ENCODE peak calls at places on chromosomes 3 and 15, in six cellular contexts. J is psoas muscle; Z is A549; R is CD8-positive, alpha-beta T cell; C is HCT116; M is heart left ventricle. S is an unnamed sample.
A peak's percentile ranks its signal among the peaks of the same experiment; 100 is the strongest.

GRCh38 chr3:53585042-53585441 is 90.6 kb downstream of the CACNA1D start:
- DNase-seq in J (no peak), Z (no peak), R (no peak), C (no peak), M (no peak), S (no peak)

GRCh38 chr3:8663177-8664061 is 18.8 kb upstream of the SSUH2 start:
- DNase-seq in J (peak; percentile 57), Z (peak; percentile 79), R (no peak), C (peak; percentile 71), M (peak; percentile 50), S (peak; percentile 7)

GRCh38 chr3:177146646-177147045 is 50.6 kb downstream of the TBL1XR1 start:
- DNase-seq in J (no peak), Z (no peak), R (no peak), C (no peak), M (no peak), S (no peak)

GRCh38 chr15:80484312-80484981 is 80.3 kb downstream of the ARNT2 start:
- DNase-seq in J (no peak), Z (no peak), R (no peak), C (no peak), M (no peak), S (no peak)

GRCh38 chr3:105974381-105974780 is 105.6 kb upstream of the CBLB start:
- DNase-seq in J (no peak), Z (no peak), R (no peak), C (no peak), M (no peak), S (no peak)

GRCh38 chr3:44482721-44483120 is 5.3 kb upstream of the ZNF445 start:
- DNase-seq in J (no peak), Z (no peak), R (no peak), C (no peak), M (no peak), S (no peak)

GRCh38 chr15:89836255-89837133 is 21.8 kb upstream of the ANPEP start:
- DNase-seq in J (no peak), Z (no peak), R (no peak), C (no peak), M (no peak), S (no peak)

GRCh38 chr3:76673171-76673570 is 366.7 kb upstream of the ROBO2 start:
- DNase-seq in J (no peak), Z (no peak), R (no peak), C (no peak), M (no peak), S (no peak)

GRCh38 chr3:83738202-83738601 is 1220.6 kb upstream of the CADM2 start:
- DNase-seq in J (no peak), Z (no peak), R (no peak), C (no peak), M (no peak), S (no peak)

GRCh38 chr3:85737846-85738245 is 779.1 kb downstream of the CADM2 start:
- DNase-seq in J (no peak), Z (peak; percentile 27), R (no peak), C (no peak), M (no peak), S (no peak)

GRCh38 chr3:51384145-51384729 is 854 bp upstream of the MANF start:
- DNase-seq in J (no peak), Z (no peak), R (no peak), C (no peak), M (peak; percentile 45), S (no peak)

GRCh38 chr3:131396170-131396569 is 14.6 kb downstream of the NUDT16 start:
- DNase-seq in J (peak; percentile 68), Z (no peak), R (no peak), C (no peak), M (no peak), S (no peak)

DNA sequence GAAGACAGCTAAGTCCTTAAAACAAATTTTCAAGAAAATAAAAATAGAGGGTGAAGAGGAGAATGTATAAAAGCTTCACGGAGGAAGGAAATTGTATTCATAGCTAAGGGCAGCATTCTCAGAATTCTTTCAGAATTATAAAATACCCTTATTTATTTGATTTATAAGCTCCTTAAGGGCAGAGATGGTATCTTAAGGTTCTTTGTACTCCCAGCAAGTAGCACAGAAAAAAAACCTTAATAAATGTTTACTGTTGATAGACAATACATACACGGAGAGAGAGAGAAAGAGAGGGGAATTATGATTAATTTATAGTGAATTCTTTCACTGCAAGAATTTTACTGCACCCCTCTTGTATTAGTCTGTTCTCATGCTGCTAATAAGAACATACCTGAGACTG is 375.6 kb upstream of the CCDC54 start:
- DNase-seq in J (no peak), Z (no peak), R (no peak), C (no peak), M (no peak), S (no peak)
- H3K27ac ChIP-seq in J (no peak overlapping the region), Z (no peak overlapping the region), R (no peak overlapping the region), C (no peak overlapping the region), M (no peak overlapping the region), S (no peak overlapping the region)

GRCh38 chr15:59963322-59963721 is 40.8 kb upstream of the FOXB1 start:
- DNase-seq in J (no peak), Z (no peak), R (no peak), C (no peak), M (no peak), S (no peak)
- H3K27ac ChIP-seq in J (no peak overlapping the region), Z (no peak overlapping the region), R (no peak overlapping the region), C (no peak overlapping the region), M (no peak overlapping the region), S (no peak overlapping the region)

DNA sequence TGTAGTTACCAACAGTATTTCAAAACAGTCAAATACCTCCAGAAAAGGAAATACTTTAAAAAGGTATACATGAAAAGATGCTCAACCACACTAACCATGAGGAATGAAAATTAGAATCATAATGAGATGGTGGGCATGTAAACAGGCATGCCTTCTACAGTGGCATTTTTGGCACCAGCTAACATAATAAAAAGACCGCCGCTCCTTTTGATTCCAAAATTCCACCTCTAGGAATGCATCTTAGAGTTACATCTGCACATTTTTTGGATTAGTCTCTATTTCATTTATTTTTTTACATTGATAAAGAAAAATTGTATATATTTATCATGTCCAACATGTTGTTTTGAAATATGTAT is 37.0 kb upstream of the SPTBN5 start:
- DNase-seq in J (no peak), Z (no peak), R (no peak), C (no peak), M (no peak), S (no peak)
- H3K27ac ChIP-seq in J (peak overlapping the region; percentile 61), Z (peak overlapping the region; percentile 78), R (no peak overlapping the region), C (no peak overlapping the region), M (peak overlapping the region; percentile 84), S (no peak overlapping the region)

GRCh38 chr3:89740029-89740880 is 632.8 kb downstream of the EPHA3 start:
- DNase-seq in J (no peak), Z (no peak), R (no peak), C (no peak), M (no peak), S (no peak)
- H3K27ac ChIP-seq in J (no peak overlapping the region), Z (no peak overlapping the region), R (no peak overlapping the region), C (no peak overlapping the region), M (peak overlapping the region; percentile 60), S (no peak overlapping the region)

DNA sequence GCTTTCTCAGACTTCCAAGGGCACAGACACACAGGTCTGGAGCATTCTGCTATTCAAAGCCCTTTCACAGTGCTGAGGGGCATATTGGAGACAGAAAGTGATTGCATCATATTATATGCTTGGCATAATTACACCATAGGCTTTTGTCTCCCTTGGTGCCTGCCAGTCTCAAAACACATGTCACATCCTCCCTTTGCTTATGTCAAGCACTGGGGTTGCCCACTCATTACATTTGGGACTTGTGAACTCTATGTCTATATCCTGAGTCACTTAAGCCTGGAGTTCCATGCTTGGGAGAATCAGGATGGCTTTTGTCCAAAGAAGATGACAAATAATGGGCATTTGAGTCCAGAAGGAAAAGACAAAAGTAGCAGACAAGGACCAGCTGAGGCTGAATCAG is 12.3 kb upstream of the PDZRN3 start:
- DNase-seq in J (no peak), Z (no peak), R (no peak), C (no peak), M (no peak), S (no peak)
- H3K27ac ChIP-seq in J (no peak overlapping the region), Z (no peak overlapping the region), R (no peak overlapping the region), C (no peak overlapping the region), M (no peak overlapping the region), S (no peak overlapping the region)

GRCh38 chr15:74808840-74809229 is 3.8 kb upstream of the LMAN1L start:
- DNase-seq in J (no peak), Z (no peak), R (no peak), C (no peak), M (no peak), S (no peak)

GRCh38 chr15:74807302-74807701 is 5.3 kb upstream of the LMAN1L start:
- DNase-seq in J (no peak), Z (no peak), R (no peak), C (no peak), M (no peak), S (no peak)

GRCh38 chr15:74809951-74810350 is 2.7 kb upstream of the LMAN1L start:
- DNase-seq in J (no peak), Z (no peak), R (no peak), C (no peak), M (no peak), S (no peak)

GRCh38 chr15:74808073-74808839 is 4.4 kb upstream of the LMAN1L start:
- DNase-seq in J (no peak), Z (no peak), R (no peak), C (no peak), M (no peak), S (no peak)

DNA sequence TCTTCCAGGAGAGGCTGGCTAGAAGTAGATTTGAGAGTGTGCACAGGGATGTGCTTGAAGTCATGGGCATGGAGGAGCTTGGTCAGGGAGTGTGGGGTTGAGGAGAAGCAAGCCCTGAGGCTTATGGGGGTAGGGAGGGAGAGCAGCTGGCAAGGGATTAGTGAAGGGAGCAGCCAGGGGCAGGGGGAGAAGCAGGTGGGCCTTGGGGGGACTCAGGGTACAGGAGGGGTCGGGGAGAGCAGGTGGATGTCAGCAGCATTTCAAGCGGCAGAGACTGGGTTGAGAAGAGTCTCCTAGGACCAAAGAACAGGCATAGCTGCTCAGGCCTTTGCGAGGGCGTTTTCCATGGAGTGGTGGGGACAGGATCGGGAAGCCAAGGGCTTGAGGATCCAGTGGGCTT is 3.4 kb upstream of the LMAN1L start:
- DNase-seq in J (no peak), Z (no peak), R (no peak), C (no peak), M (no peak), S (no peak)
- H3K27ac ChIP-seq in J (no peak overlapping the region), Z (no peak overlapping the region), R (peak overlapping the region; percentile 21), C (no peak overlapping the region), M (no peak overlapping the region), S (no peak overlapping the region)

S was measured in substantia nigra.